ENCODE peak calls at places on chromosomes 3 and 15, in nine cellular contexts. O is HFFc6; C is activated CD8-positive, alpha-beta T cell treated with anti-CD3 and anti-CD28 coated beads, Interleukin-2, amount 10 ng/mL, durations not matched to agents 7 days and 5 days; Z is NCI-H1092; R is amniotic epithelial cell; E is EL; N is posterior cingulate gyrus; L is brain microvascular endothelial cell; V is stimulated activated CD8-positive, alpha-beta memory T cell treated with anti-CD3 and anti-CD28 coated beads, Interleukin-7, amount 100 ng/mL, for 4 hours. P is an unnamed sample.

GRCh38 chr15:87777054-87777498 is 479.5 kb downstream of the NTRK3 start:
- DNase-seq in O (peak; percentile 80), C (no peak), Z (no peak), R (peak; percentile 22), E (peak; percentile 90), N (peak; percentile 87), L (peak; percentile 70), V (no peak), P (no peak)

GRCh38 chr3:64234571-64234970 is 9.3 kb upstream of the PRICKLE2 start:
- DNase-seq in O (no peak), C (no peak), Z (no peak), R (no peak), E (no peak), N (no peak), L (no peak), V (no peak), P (no peak)

GRCh38 chr3:145767909-145768308 is 393.1 kb downstream of the PLOD2 start:
- DNase-seq in O (no peak), C (no peak), Z (no peak), R (peak; percentile 7), E (no peak), N (no peak), L (no peak), V (no peak), P (peak; percentile 9)

GRCh38 chr15:41813426-41813825 is 14.5 kb upstream of the JMJD7 start:
- DNase-seq in O (no peak), C (no peak), Z (no peak), R (no peak), E (no peak), N (peak; percentile 50), L (no peak), V (no peak), P (no peak)

GRCh38 chr3:21142949-21143348 is 608.1 kb downstream of the ZNF385D start:
- DNase-seq in O (no peak), C (no peak), Z (no peak), R (no peak), E (no peak), N (peak; percentile 39), L (no peak), V (no peak), P (no peak)

GRCh38 chr3:189570916-189571315 is 60.3 kb upstream of the TP63 start:
- DNase-seq in O (no peak), C (no peak), Z (no peak), R (no peak), E (no peak), N (no peak), L (no peak), V (no peak), P (peak; percentile 61)

GRCh38 chr15:60221356-60221755 is 176.4 kb downstream of the ANXA2 start:
- DNase-seq in O (no peak), C (no peak), Z (no peak), R (no peak), E (no peak), N (no peak), L (no peak), V (no peak), P (no peak)

GRCh38 chr3:157027861-157028745 is 131.8 kb downstream of the CCNL1 start:
- DNase-seq in O (no peak), C (no peak), Z (no peak), R (peak; percentile 21), E (no peak), N (no peak), L (no peak), V (no peak), P (no peak)

GRCh38 chr15:42087926-42088800 is 6.2 kb downstream of the PLA2G4D start:
- DNase-seq in O (no peak), C (no peak), Z (no peak), R (no peak), E (no peak), N (peak; percentile 65), L (no peak), V (no peak), P (no peak)

GRCh38 chr3:12545473-12545791 is at the start of gene MKRN2OS:
- DNase-seq in O (no peak), C (no peak), Z (no peak), R (no peak), E (no peak), N (no peak), L (no peak), V (no peak), P (no peak)

GRCh38 chr3:26280517-26280916 is 342.1 kb upstream of the LRRC3B start:
- DNase-seq in O (no peak), C (no peak), Z (no peak), R (no peak), E (no peak), N (no peak), L (no peak), V (no peak), P (peak; percentile 4)

GRCh38 chr3:129937717-129938116 is 36.8 kb upstream of the TRH start:
- DNase-seq in O (no peak), C (no peak), Z (no peak), R (no peak), E (no peak), N (no peak), L (no peak), V (no peak), P (no peak)

GRCh38 chr3:47016934-47017435 is 37.5 kb downstream of the NBEAL2 start:
- DNase-seq in O (peak; percentile 74), C (peak; percentile 71), Z (no peak), R (peak; percentile 95), E (peak; percentile 90), N (no peak), L (peak; percentile 88), V (peak; percentile 41), P (peak; percentile 47)

GRCh38 chr3:8443829-8444791 is 57.5 kb upstream of the LMCD1 start:
- DNase-seq in O (peak; percentile 99), C (no peak), Z (peak; percentile 53), R (peak; percentile 100), E (peak; percentile 98), N (peak; percentile 86), L (peak; percentile 100), V (no peak), P (no peak)

GRCh38 chr15:83340087-83340486 is 55.6 kb upstream of the BNC1 start:
- DNase-seq in O (no peak), C (no peak), Z (no peak), R (no peak), E (no peak), N (no peak), L (no peak), V (no peak), P (no peak)

GRCh38 chr3:111728566-111728935 is 130.5 kb upstream of the PHLDB2 start:
- DNase-seq in O (no peak), C (no peak), Z (no peak), R (no peak), E (no peak), N (no peak), L (no peak), V (no peak), P (no peak)